ENCODE peak calls at places on chromosomes 3 and 15, in eight cellular contexts. W is HepG2, J is coronary artery, F is OCI-LY7, D is NB4, L is IMR-90, B is AG09309, H is dorsolateral prefrontal cortex. P is an unnamed sample.

GRCh38 chr3:117510396-117510795 is 800.8 kb downstream of the TUSC7 start:
- DNase-seq in W (no peak), J (no peak), F (no peak), D (no peak), L (peak), B (no peak), H (no peak), P (no peak)

GRCh38 chr15:50879016-50879415 is 29.5 kb upstream of the AP4E1 start:
- DNase-seq in W (no peak), J (no peak), F (peak), D (no peak), L (no peak), B (no peak), H (no peak), P (no peak)

GRCh38 chr3:125148016-125148812 is 64.3 kb downstream of the SLC12A8 start:
- DNase-seq in W (no peak), J (no peak), F (no peak), D (peak), L (no peak), B (no peak), H (no peak), P (no peak)

GRCh38 chr3:60577601-60578000 is 673.7 kb downstream of the FHIT start:
- DNase-seq in W (no peak), J (no peak), F (no peak), D (no peak), L (no peak), B (no peak), H (no peak), P (no peak)

GRCh38 chr15:92011611-92012367 is 158.3 kb downstream of the SLCO3A1 start:
- DNase-seq in W (no peak), J (no peak), F (peak), D (no peak), L (no peak), B (no peak), H (no peak), P (no peak)

GRCh38 chr3:184842433-184842832 is 30.5 kb downstream of the VPS8 start:
- DNase-seq in W (no peak), J (no peak), F (no peak), D (no peak), L (peak), B (no peak), H (no peak), P (no peak)

GRCh38 chr3:89578253-89578529 is 470.8 kb downstream of the EPHA3 start:
- DNase-seq in W (no peak), J (no peak), F (no peak), D (no peak), L (no peak), B (no peak), H (no peak), P (no peak)

GRCh38 chr3:73716418-73716817 is 91.7 kb upstream of the PDZRN3 start:
- DNase-seq in W (no peak), J (no peak), F (no peak), D (no peak), L (peak), B (no peak), H (no peak), P (peak)

GRCh38 chr3:48614044-48614443 is 4.6 kb upstream of the UQCRC1 start:
- DNase-seq in W (peak), J (no peak), F (no peak), D (peak), L (peak), B (peak), H (no peak), P (peak)

GRCh38 chr15:36601497-36601932 is 22.1 kb downstream of the CDIN1 start:
- DNase-seq in W (no peak), J (no peak), F (no peak), D (no peak), L (peak), B (peak), H (no peak), P (peak)
- H3K4me3 ChIP-seq in W (no peak), J (peak), F (no peak), D (no peak), L (no peak), B (no peak), H (no peak), P (no peak)

DNA sequence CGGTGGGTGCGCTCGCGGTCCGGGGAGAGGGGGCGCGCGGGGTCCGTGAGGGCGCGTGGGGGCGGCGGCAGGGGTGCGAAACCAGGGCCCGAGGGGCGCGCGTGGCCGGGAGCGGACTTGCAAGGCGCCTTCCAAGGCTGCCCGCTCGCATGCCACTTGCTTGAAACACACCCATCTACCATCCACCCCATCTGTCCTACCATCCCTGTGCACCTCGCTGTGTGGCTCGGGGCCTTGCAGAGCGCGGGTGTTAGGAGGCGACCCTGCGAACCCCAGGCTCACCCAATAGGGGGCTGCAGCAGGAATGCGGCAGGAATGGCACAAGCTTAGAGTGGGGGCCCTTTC is 240 bp downstream of the CFAP100 start:
- DNase-seq in W (no peak), J (no peak), F (no peak), D (no peak), L (no peak), B (no peak), H (no peak), P (no peak)
- H3K4me3 ChIP-seq in W (no peak), J (peak), F (no peak), D (no peak), L (no peak), B (no peak), H (peak), P (no peak)

GRCh38 chr3:127823590-127823857 is 1.2 kb upstream of the MGLL start:
- DNase-seq in W (no peak), J (no peak), F (no peak), D (no peak), L (no peak), B (no peak), H (no peak), P (no peak)

GRCh38 chr3:127820221-127820870 is 2.0 kb downstream of the MGLL start:
- DNase-seq in W (no peak), J (no peak), F (no peak), D (peak), L (peak), B (no peak), H (no peak), P (no peak)

GRCh38 chr3:127820871-127821853 is 1.2 kb downstream of the MGLL start:
- DNase-seq in W (no peak), J (no peak), F (no peak), D (peak), L (peak), B (no peak), H (no peak), P (no peak)

GRCh38 chr3:127822836-127823589 is 698 bp upstream of the MGLL start:
- DNase-seq in W (no peak), J (peak), F (no peak), D (no peak), L (peak), B (no peak), H (no peak), P (no peak)

DNA sequence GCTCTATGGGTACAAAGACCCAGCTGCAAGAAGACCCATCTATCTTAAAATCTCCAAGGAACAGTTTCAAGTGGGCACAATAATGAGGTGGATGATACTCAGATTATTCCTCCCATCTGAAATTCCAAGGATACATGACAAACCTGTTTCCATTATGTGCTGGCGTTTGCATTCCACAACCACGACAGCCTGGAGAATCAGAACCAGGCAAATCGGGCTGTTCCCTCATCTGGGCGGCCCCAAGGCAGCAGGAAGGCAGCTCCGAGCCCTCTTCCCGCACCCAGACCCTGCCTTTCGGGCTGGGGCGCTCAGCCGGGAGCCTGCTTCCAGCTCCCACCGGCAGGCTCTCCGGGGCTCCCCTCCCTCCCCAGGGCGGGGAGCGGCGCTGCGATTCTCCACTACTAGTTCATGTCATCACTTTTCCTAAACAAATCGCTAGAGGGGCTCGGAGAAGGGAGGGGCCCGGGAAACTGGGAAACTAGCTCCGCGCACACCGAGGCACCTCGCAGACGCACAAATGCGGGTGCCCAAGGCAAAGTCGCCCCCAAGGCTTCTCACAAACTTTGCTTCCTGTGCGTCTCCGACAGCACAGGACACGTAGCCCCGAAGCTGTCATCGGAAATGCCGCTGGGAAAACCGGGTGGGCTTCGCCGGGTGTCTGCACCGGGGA is at the start of gene MGLL:
- DNase-seq in W (no peak), J (no peak), F (no peak), D (no peak), L (peak), B (no peak), H (no peak), P (no peak)
- H3K4me3 ChIP-seq in W (no peak), J (peak), F (no peak), D (peak), L (peak), B (peak), H (peak), P (peak)

DNA sequence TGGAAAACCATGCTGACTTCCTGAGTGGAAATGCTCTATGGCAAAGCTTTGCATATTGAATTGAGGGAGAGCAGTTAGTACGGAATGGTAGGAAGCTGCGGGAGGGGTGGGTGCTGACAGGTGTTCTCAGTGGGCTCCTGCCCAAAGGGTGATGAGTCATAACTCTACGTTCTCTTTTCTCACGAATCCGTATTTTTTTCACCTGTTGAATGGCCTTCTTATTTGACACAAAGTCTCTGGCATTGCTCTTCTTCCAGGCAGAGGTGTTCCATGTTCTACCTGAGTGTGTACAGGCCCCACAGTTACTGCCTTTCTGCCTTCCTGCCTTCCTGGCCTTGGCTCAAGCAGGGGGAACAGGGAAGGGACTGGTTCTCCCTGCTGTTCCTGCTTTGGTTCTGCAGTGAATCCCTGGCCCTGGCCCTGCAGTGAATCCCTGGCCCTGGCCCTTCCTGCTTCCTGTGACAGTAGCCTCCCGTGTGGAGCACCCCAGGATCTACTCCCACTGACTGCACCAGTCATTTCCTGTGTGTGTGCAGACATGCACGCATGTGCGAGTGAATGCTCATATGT is 31.9 kb downstream of the TRAK1 start:
- DNase-seq in W (no peak), J (no peak), F (no peak), D (no peak), L (peak), B (no peak), H (no peak), P (no peak)
- H3K4me3 ChIP-seq in W (no peak), J (no peak), F (no peak), D (no peak), L (no peak), B (no peak), H (no peak), P (no peak)

DNA sequence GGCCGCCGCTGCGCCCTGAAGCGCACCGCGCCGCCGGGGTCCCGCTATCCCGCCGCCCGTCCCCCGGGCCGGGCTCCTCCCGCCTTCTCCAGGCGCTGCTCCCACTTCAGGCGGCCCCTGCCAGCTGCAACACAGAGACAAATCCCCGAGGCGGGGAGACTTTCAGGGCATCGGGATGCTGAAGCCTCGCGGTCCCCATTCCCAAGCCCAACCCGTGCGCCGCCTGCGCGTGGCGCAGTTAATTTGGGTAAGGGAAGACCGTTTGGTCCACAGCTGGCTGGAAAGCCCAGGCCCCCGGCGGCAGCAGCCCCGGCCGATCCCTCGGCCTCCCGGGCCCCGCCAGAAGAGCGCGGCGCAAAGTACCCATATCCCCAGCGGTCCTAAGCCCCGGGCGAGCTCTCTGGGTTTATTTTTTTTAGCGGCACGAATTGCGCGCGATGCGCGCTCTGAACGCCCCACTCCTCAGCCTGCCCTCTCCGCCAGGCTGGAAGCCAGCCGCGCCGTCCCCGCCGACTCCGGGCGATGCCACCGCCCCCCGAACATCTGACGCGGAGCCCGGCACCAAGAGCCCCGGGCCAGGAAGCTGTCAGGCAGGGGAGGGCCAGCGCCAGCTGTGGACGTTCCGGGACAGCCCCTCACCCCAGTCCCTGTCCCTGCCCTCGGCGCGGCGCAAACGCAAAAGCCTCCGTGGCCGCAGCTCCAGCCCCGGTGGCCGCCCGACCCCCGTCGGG is 517 bp downstream of the FBN1 start:
- DNase-seq in W (no peak), J (peak), F (no peak), D (no peak), L (peak), B (no peak), H (peak), P (no peak)
- H3K4me3 ChIP-seq in W (peak), J (peak), F (no peak), D (no peak), L (peak), B (peak), H (peak), P (peak)

GRCh38 chr3:155581579-155581978 is 163.3 kb downstream of the PLCH1 start:
- DNase-seq in W (no peak), J (no peak), F (no peak), D (peak), L (no peak), B (no peak), H (no peak), P (no peak)
- H3K4me3 ChIP-seq in W (no peak), J (no peak), F (no peak), D (peak), L (no peak), B (no peak), H (no peak), P (no peak)

DNA sequence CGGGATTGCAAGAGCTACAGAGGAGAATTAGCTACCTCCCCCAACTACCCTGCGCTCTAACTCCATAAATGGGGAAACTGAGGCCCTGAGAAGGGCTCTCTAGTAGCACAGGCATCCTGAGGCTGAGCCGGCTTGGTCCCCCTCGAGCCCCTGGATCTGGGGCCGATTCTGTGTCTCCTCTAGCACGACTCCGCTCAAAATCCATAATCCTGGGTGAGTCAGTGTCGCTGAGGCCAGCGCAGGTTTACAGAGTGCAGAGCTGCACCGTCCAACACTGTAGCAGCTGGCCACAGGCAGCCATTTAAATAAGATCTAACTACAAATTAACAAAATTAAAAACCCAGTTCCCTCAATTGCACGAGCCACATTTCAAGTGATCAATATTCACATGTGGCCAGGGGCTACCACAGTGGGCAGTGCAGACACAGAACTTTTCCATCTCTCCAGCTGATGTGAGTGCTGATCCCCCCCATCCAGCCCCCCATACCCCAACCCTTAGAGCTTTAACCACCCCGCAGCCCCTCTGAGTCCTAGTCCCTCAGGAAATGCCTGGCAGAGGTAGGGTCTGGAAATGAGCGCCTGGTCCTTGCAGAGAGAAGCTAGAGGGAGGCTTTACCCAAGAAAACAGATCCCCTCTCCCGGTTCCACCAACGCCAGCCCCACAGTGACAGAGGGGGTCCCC is 10.7 kb downstream of the GATA2 start:
- DNase-seq in W (no peak), J (no peak), F (no peak), D (no peak), L (peak), B (no peak), H (no peak), P (no peak)
- H3K4me3 ChIP-seq in W (no peak), J (peak), F (no peak), D (no peak), L (no peak), B (peak), H (no peak), P (no peak)

DNA sequence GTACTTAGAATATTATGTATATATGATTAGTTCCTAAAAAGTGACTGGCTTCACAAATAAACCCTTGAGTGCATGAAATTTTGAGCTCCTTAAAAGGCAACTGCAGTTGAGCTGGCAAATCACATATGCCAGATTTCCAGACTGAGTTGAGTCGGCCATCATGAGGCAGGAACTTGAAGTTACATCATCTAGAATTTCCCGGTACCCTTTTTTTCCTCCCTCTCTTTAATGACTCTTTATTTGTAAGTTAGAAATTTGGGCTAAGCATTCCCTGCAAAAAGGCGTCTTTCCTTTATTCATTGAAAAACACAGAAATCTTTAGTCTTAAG is 162.6 kb downstream of the FNDC3B start:
- DNase-seq in W (no peak), J (no peak), F (no peak), D (no peak), L (peak), B (peak), H (no peak), P (peak)
- H3K4me3 ChIP-seq in W (no peak), J (no peak), F (no peak), D (no peak), L (no peak), B (no peak), H (no peak), P (no peak)

DNA sequence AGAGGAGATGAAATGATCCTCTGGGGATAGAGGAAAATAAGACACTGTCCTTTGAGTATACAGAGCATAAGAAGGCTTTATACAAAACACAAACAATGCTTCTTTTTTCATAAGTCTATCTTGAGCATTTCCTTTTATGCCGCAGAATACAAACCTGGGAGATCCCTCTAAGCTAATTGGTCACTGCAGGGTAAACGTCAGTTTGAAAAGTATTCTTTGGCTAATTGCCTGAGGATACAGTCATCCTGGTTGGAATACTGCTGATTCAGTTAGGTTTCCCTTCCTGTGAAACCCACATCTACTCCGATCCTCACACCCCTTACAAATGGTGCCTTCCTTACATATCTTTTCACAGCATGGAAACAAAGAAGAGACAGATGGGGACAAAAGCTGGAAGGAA is 10.6 kb downstream of the WNT5A start:
- DNase-seq in W (no peak), J (no peak), F (no peak), D (no peak), L (peak), B (peak), H (no peak), P (peak)
- H3K4me3 ChIP-seq in W (no peak), J (no peak), F (no peak), D (no peak), L (peak), B (peak), H (no peak), P (no peak)

GRCh38 chr3:43364494-43364893 is 78.2 kb downstream of the SNRK start:
- DNase-seq in W (no peak), J (no peak), F (no peak), D (no peak), L (no peak), B (no peak), H (no peak), P (no peak)
- H3K4me3 ChIP-seq in W (no peak), J (no peak), F (no peak), D (no peak), L (no peak), B (no peak), H (no peak), P (no peak)